ENCODE peak calls at places on chromosome 10, in eight cellular contexts. J, L, U, I, R, A, M and N are unnamed samples.

GRCh38 chr10:71729023-71729649 is 9.6 kb upstream of the C10orf105 start:
- DNase-seq in J (peak), L (no peak), U (no peak), I (no peak), R (peak), A (no peak), M (no peak), N (no peak)

GRCh38 chr10:1240341-1240775 is 184.2 kb downstream of the WDR37 start:
- DNase-seq in J (no peak), L (peak), U (no peak), I (no peak), R (no peak), A (peak), M (peak), N (no peak)

GRCh38 chr10:1467450-1467849 is 269.9 kb downstream of the ADARB2 start:
- DNase-seq in J (no peak), L (no peak), U (no peak), I (no peak), R (no peak), A (no peak), M (no peak), N (no peak)

GRCh38 chr10:104089621-104090020 is 3.9 kb upstream of the COL17A1 start:
- DNase-seq in J (no peak), L (no peak), U (no peak), I (no peak), R (no peak), A (no peak), M (no peak), N (no peak)

GRCh38 chr10:132753596-132753995 is 32.4 kb downstream of the NKX6-2 start:
- DNase-seq in J (no peak), L (no peak), U (no peak), I (no peak), R (no peak), A (no peak), M (no peak), N (no peak)

GRCh38 chr10:22646291-22646926 is 68.0 kb downstream of the PIP4K2A start:
- DNase-seq in J (no peak), L (no peak), U (no peak), I (no peak), R (peak), A (peak), M (no peak), N (no peak)

GRCh38 chr10:44935201-44935960 is 24.2 kb upstream of the RASSF4 start:
- DNase-seq in J (no peak), L (no peak), U (peak), I (peak), R (peak), A (no peak), M (no peak), N (no peak)

GRCh38 chr10:78378192-78378591 is 344.5 kb downstream of the RPS24 start:
- DNase-seq in J (no peak), L (no peak), U (no peak), I (no peak), R (no peak), A (no peak), M (no peak), N (no peak)

GRCh38 chr10:71073451-71074175 is 138.8 kb upstream of the UNC5B start:
- DNase-seq in J (no peak), L (no peak), U (no peak), I (no peak), R (no peak), A (no peak), M (no peak), N (no peak)

GRCh38 chr10:4941540-4942330 is 21.5 kb upstream of the AKR1C1 start:
- DNase-seq in J (peak), L (no peak), U (peak), I (peak), R (no peak), A (no peak), M (no peak), N (no peak)

GRCh38 chr10:24848169-24848688 is 104.2 kb downstream of the PRTFDC1 start:
- DNase-seq in J (no peak), L (no peak), U (no peak), I (peak), R (no peak), A (no peak), M (no peak), N (no peak)

GRCh38 chr10:36542493-36542892 is 582.9 kb upstream of the ANKRD30A start:
- DNase-seq in J (no peak), L (no peak), U (peak), I (no peak), R (no peak), A (no peak), M (no peak), N (no peak)

GRCh38 chr10:70780772-70781171 is 4.4 kb downstream of the TBATA start:
- DNase-seq in J (no peak), L (no peak), U (no peak), I (no peak), R (no peak), A (no peak), M (no peak), N (no peak)

GRCh38 chr10:98536551-98536950 is 89.8 kb upstream of the HPS1 start:
- DNase-seq in J (peak), L (no peak), U (peak), I (peak), R (peak), A (no peak), M (peak), N (no peak)

GRCh38 chr10:101682172-101682825 is 12.7 kb downstream of the FBXW4 start:
- DNase-seq in J (no peak), L (no peak), U (no peak), I (no peak), R (peak), A (no peak), M (no peak), N (no peak)

GRCh38 chr10:6579904-6580278 is at the start of gene PRKCQ:
- DNase-seq in J (no peak), L (no peak), U (no peak), I (peak), R (peak), A (no peak), M (peak), N (no peak)

GRCh38 chr10:56496087-56496486 is 135.0 kb upstream of the ZWINT start:
- DNase-seq in J (peak), L (no peak), U (no peak), I (no peak), R (no peak), A (no peak), M (no peak), N (no peak)

GRCh38 chr10:16519908-16520861 is 1.5 kb downstream of the C1QL3 start:
- DNase-seq in J (no peak), L (no peak), U (no peak), I (no peak), R (no peak), A (no peak), M (peak), N (no peak)